ENCODE peak calls at places on chromosomes 16 and 17, in seven cellular contexts. O is PC-9, S is PC-3, W is heart right ventricle, H is H9, I is A549, K is right cardiac atrium. V is an unnamed sample. For H3K4me1, the result is how much of the 10 kb centered on the place peaks cover.

GRCh38 chr17:58265902-58266875 is 14.5 kb downstream of the MPO start:
- DNase-seq in S (no peak), H (no peak), W (no peak), K (no peak), I (no peak), O (no peak), V (no peak)

GRCh38 chr17:49076575-49077384 is 55.8 kb upstream of the B4GALNT2 start:
- DNase-seq in H (no peak), I (peak), W (no peak), K (no peak), O (peak), S (peak), V (no peak)

GRCh38 chr16:14487579-14487978 is 142.5 kb downstream of the PARN start:
- DNase-seq in I (no peak), S (no peak), W (no peak), K (no peak), H (no peak), O (no peak), V (no peak)

GRCh38 chr16:580141-580945 is 9.5 kb upstream of the RAB40C start:
- DNase-seq in S (no peak), I (no peak), K (no peak), H (no peak), W (no peak), O (no peak), V (no peak)

GRCh38 chr17:10119203-10120112 is 78.9 kb downstream of the GAS7 start:
- DNase-seq in S (peak), I (no peak), W (peak), K (peak), O (peak), H (peak), V (peak)

GRCh38 chr16:49513040-49513439 is 139.4 kb downstream of the C16orf78 start:
- DNase-seq in K (no peak), W (no peak), O (no peak), H (peak), S (no peak), I (peak), V (no peak)

GRCh38 chr16:71441348-71441781 is 489 bp downstream of the TLE7 start:
- DNase-seq in K (no peak), I (no peak), S (no peak), O (no peak), W (no peak), H (peak), V (no peak)

GRCh38 chr17:7750321-7750821 is 32.8 kb downstream of the DNAH2 start:
- DNase-seq in O (no peak), I (no peak), H (no peak), W (no peak), K (no peak), S (peak), V (peak)

GRCh38 chr16:725463-726187 is 618 bp downstream of the CCDC78 start:
- DNase-seq in O (no peak), W (no peak), K (no peak), I (no peak), H (no peak), S (no peak), V (no peak)

GRCh38 chr17:49980703-49981197 is 11.8 kb downstream of the DLX4 start:
- DNase-seq in S (no peak), I (no peak), H (peak), K (no peak), W (no peak), O (no peak), V (peak)

GRCh38 chr17:42154514-42154883 is 290 bp downstream of the RAB5C start:
- DNase-seq in S (no peak), K (no peak), O (no peak), W (no peak), H (no peak), I (no peak), V (no peak)

GRCh38 chr16:67678354-67679023 is 11.9 kb downstream of the C16orf86 start:
- DNase-seq in W (no peak), O (no peak), S (no peak), H (no peak), K (no peak), I (no peak), V (no peak)
- H3K27ac ChIP-seq in W (no peak), O (peak), S (peak), H (no peak), K (no peak), I (no peak), V (no peak)

DNA sequence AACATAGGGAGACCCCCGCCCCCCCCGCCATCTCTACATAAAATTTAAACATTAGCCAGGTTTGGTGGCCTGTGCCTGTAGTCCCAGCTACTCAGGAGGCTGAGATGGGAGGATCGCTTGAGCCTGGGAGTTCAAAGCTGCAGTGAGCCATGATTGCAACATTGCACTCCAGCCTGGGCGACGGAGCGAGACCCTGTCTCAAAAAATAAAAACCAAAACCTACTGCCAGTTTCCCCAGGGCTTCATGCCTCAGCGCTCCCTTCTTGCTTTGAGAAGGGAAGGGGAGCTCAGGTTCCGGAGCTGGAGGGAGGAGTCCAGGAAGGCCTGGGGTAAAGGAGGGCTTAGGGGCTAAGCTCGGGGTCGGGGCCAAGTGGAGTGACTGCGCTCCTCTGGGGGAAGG is 20.5 kb downstream of the PLCD3 start:
- DNase-seq in K (no peak), I (no peak), S (no peak), O (no peak), H (no peak), W (no peak), V (no peak)
- H3K4me1 ChIP-seq in K (under half), I (under half), S (under half), O (under half), H (under half), W (under half), V (under half)

GRCh38 chr16:64993464-64993863 is 128.4 kb downstream of the CDH11 start:
- DNase-seq in O (no peak), S (no peak), K (no peak), W (no peak), I (no peak), H (no peak), V (no peak)

GRCh38 chr16:64997121-64997520 is 124.7 kb downstream of the CDH11 start:
- DNase-seq in H (no peak), O (no peak), K (no peak), W (no peak), S (no peak), I (no peak), V (no peak)

GRCh38 chr16:65002265-65002664 is 119.6 kb downstream of the CDH11 start:
- DNase-seq in S (no peak), O (no peak), H (no peak), I (no peak), K (no peak), W (no peak), V (no peak)

GRCh38 chr16:65000654-65001053 is 121.2 kb downstream of the CDH11 start:
- DNase-seq in K (no peak), S (no peak), W (no peak), H (no peak), O (no peak), I (no peak), V (no peak)

DNA sequence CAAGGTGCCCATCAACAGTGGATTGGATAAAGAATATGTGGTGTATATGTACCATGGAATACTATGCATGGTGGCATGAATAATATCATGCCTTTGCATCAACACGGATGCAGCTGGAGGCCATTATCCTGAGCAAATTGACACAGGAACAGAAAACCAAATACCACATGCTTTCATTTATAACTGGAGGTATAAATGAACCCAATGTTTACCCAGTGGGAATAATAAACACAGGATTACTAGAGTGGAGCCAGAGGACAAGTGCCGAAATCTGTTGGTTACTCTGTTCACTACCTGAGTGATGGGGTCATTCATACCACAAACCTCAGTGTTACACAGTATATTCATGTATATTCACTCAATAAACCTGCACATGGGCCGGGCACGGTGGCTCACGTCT is 125.2 kb downstream of the CDH11 start:
- DNase-seq in I (no peak), O (no peak), S (no peak), K (no peak), H (no peak), W (no peak), V (no peak)
- H3K27ac ChIP-seq in I (no peak), O (no peak), S (no peak), K (no peak), H (no peak), W (no peak), V (no peak)

GRCh38 chr16:57997176-57997527 is 3.3 kb downstream of the ZNF319 start:
- DNase-seq in O (no peak), W (no peak), K (no peak), I (no peak), S (no peak), H (no peak), V (no peak)
- H3K4me1 ChIP-seq in O (half or more), W (under half), K (under half), I (under half), S (under half), H (under half), V (under half)

GRCh38 chr17:40177275-40177874 is at the start of gene RAPGEFL1:
- DNase-seq in S (no peak), H (peak), O (peak), I (no peak), W (peak), K (peak), V (no peak)
- H3K27ac ChIP-seq in S (no peak), H (no peak), O (no peak), I (peak), W (no peak), K (no peak), V (no peak)

GRCh38 chr16:20867585-20867984 is 32.6 kb downstream of the DCUN1D3 start:
- DNase-seq in K (no peak), H (no peak), I (no peak), S (no peak), W (no peak), O (no peak), V (peak)

GRCh38 chr16:20866161-20866772 is 33.9 kb downstream of the DCUN1D3 start:
- DNase-seq in K (peak), S (peak), W (peak), I (peak), O (peak), H (peak), V (peak)

GRCh38 chr16:20868890-20869289 is 31.3 kb downstream of the DCUN1D3 start:
- DNase-seq in W (peak), I (peak), O (peak), H (no peak), K (peak), S (no peak), V (no peak)

GRCh38 chr16:20865420-20866126 is 34.6 kb downstream of the DCUN1D3 start:
- DNase-seq in W (no peak), S (peak), H (no peak), K (no peak), O (no peak), I (peak), V (peak)

DNA sequence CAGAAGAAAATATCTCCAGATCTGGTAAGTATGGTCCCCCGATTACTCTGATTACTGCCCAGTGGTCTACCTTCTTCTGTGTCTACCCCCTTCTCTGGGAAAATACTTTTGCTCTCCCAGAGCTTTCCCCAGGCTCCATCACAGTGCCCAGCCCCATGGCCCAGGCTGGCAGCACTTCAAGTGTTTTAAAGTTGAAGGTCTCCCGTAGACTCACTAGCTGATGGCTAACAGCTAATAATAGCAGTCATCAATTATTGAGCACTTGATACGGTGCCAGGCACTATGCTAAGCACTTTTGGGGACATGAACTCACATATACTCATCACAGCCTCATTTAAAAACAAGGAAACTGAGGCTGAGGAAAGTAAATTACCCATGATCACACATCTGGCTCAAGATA is 33.4 kb downstream of the DCUN1D3 start:
- DNase-seq in O (no peak), K (no peak), H (no peak), I (no peak), S (no peak), W (no peak), V (no peak)
- H3K4me1 ChIP-seq in O (under half), K (under half), H (under half), I (half or more), S (under half), W (half or more), V (under half)

DNA sequence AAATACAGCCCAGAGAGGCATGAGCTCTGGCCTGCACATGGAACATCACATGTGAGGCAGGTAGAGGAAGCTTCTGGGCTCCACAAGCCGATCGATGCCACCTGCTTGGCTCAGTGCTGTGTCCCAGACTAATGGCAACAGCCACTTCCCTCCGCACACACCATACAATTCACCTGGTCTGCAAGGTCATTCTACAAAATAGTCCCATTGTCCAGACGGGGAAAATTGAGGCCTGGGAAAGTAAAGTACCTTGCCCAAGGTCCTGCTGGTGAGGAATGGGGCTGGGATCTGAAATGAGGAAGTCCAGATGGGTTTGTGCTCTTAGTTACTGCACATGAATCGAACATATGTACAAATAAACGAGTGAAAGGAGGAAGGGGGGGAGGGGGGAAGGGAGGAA is 88.0 kb downstream of the LITAF start:
- DNase-seq in H (no peak), S (no peak), O (no peak), W (no peak), K (no peak), I (no peak), V (no peak)
- H3K27ac ChIP-seq in H (no peak), S (no peak), O (no peak), W (no peak), K (no peak), I (peak), V (peak)

GRCh38 chr17:64780096-64781012 is 118.2 kb upstream of the SMURF2 start:
- DNase-seq in K (peak), S (peak), I (peak), W (peak), H (peak), O (peak), V (no peak)

GRCh38 chr17:64779344-64780095 is 117.4 kb upstream of the SMURF2 start:
- DNase-seq in W (no peak), I (no peak), K (no peak), H (peak), S (peak), O (no peak), V (no peak)

GRCh38 chr17:64777413-64778101 is 115.5 kb upstream of the SMURF2 start:
- DNase-seq in H (no peak), K (no peak), W (peak), I (no peak), S (no peak), O (no peak), V (no peak)

GRCh38 chr17:64778102-64778366 is 115.9 kb upstream of the SMURF2 start:
- DNase-seq in O (no peak), I (no peak), S (no peak), W (no peak), H (no peak), K (no peak), V (no peak)

GRCh38 chr17:64778367-64779290 is 116.5 kb upstream of the SMURF2 start:
- DNase-seq in H (peak), K (peak), W (no peak), I (no peak), O (no peak), S (peak), V (no peak)
- H3K4me1 ChIP-seq in H (under half), K (under half), W (half or more), I (under half), O (under half), S (under half), V (under half)

GRCh38 chr17:31320791-31321190 is 631 bp downstream of the EVI2A start:
- DNase-seq in H (no peak), O (no peak), S (no peak), W (no peak), I (no peak), K (no peak), V (no peak)
- H3K27ac ChIP-seq in H (no peak), O (no peak), S (peak), W (no peak), I (no peak), K (no peak), V (no peak)

GRCh38 chr16:4113358-4114256 is 2.6 kb downstream of the ADCY9 start:
- DNase-seq in K (no peak), W (no peak), H (no peak), I (no peak), O (no peak), S (no peak), V (no peak)

GRCh38 chr16:4110065-4110464 is 6.2 kb downstream of the ADCY9 start:
- DNase-seq in I (no peak), S (no peak), O (no peak), H (no peak), W (no peak), K (no peak), V (no peak)

GRCh38 chr16:4111748-4112696 is 4.2 kb downstream of the ADCY9 start:
- DNase-seq in W (no peak), S (peak), H (no peak), O (no peak), I (no peak), K (no peak), V (no peak)

GRCh38 chr16:4109250-4109736 is 6.9 kb downstream of the ADCY9 start:
- DNase-seq in O (no peak), W (no peak), S (no peak), I (peak), K (no peak), H (no peak), V (no peak)

GRCh38 chr16:4110680-4111079 is 5.6 kb downstream of the ADCY9 start:
- DNase-seq in H (peak), S (no peak), I (no peak), O (no peak), W (no peak), K (no peak), V (no peak)
- H3K4me1 ChIP-seq in H (under half), S (under half), I (half or more), O (under half), W (half or more), K (under half), V (under half)